ENCODE peak calls at places on chromosome 19, in nine cellular contexts. One of them, this sample, is unnamed. For H3K36me3, the result is how much of the 10 kb centered on the place peaks cover.

GRCh38 chr19:48895226-48895625 is 3.3 kb downstream of the TULP2 start:
- DNase-seq in heart right ventricle: no peak
- DNase-seq in PC-3: no peak
- DNase-seq in testis: no peak
- DNase-seq in colonic mucosa: no peak
- DNase-seq in OCI-LY7: no peak
- DNase-seq in left lung: no peak
- DNase-seq in HCT116: no peak
- DNase-seq in IMR-90: no peak
- DNase-seq in this sample: no peak

GRCh38 chr19:48965033-48965805 is at the start of gene FTL:
- DNase-seq in heart right ventricle: peak
- DNase-seq in PC-3: peak
- DNase-seq in testis: peak
- DNase-seq in colonic mucosa: peak
- DNase-seq in OCI-LY7: peak
- DNase-seq in left lung: peak
- DNase-seq in HCT116: peak
- DNase-seq in IMR-90: peak
- DNase-seq in this sample: peak

GRCh38 chr19:31271569-31271911 is 77.7 kb downstream of the TSHZ3 start:
- DNase-seq in heart right ventricle: no peak
- DNase-seq in PC-3: no peak
- DNase-seq in testis: no peak
- DNase-seq in colonic mucosa: no peak
- DNase-seq in OCI-LY7: no peak
- DNase-seq in left lung: no peak
- DNase-seq in HCT116: no peak
- DNase-seq in IMR-90: no peak
- DNase-seq in this sample: no peak

GRCh38 chr19:29665826-29666633 is 769 bp downstream of the PLEKHF1 start:
- DNase-seq in heart right ventricle: peak
- DNase-seq in PC-3: peak
- DNase-seq in testis: peak
- DNase-seq in colonic mucosa: peak
- DNase-seq in OCI-LY7: no peak
- DNase-seq in left lung: peak
- DNase-seq in HCT116: no peak
- DNase-seq in IMR-90: peak
- DNase-seq in this sample: peak

GRCh38 chr19:35266904-35267817 is 1.6 kb upstream of the USF2 start:
- DNase-seq in heart right ventricle: peak
- DNase-seq in PC-3: peak
- DNase-seq in testis: peak
- DNase-seq in colonic mucosa: peak
- DNase-seq in OCI-LY7: peak
- DNase-seq in left lung: peak
- DNase-seq in HCT116: no peak
- DNase-seq in IMR-90: peak
- DNase-seq in this sample: peak

GRCh38 chr19:7910321-7911161 is 4.1 kb upstream of the TGFBR3L start:
- DNase-seq in heart right ventricle: no peak
- DNase-seq in PC-3: no peak
- DNase-seq in testis: no peak
- DNase-seq in colonic mucosa: no peak
- DNase-seq in OCI-LY7: no peak
- DNase-seq in left lung: peak
- DNase-seq in HCT116: no peak
- DNase-seq in IMR-90: no peak
- DNase-seq in this sample: no peak

GRCh38 chr19:51320258-51320657 is 8.8 kb downstream of the IGLON5 start:
- DNase-seq in heart right ventricle: no peak
- DNase-seq in PC-3: no peak
- DNase-seq in testis: peak
- DNase-seq in colonic mucosa: no peak
- DNase-seq in OCI-LY7: no peak
- DNase-seq in left lung: peak
- DNase-seq in HCT116: no peak
- DNase-seq in IMR-90: no peak
- DNase-seq in this sample: no peak

GRCh38 chr19:4844348-4845179 is 13.1 kb upstream of the TICAM1 start:
- DNase-seq in heart right ventricle: peak
- DNase-seq in PC-3: no peak
- DNase-seq in testis: no peak
- DNase-seq in colonic mucosa: no peak
- DNase-seq in OCI-LY7: no peak
- DNase-seq in left lung: no peak
- DNase-seq in HCT116: no peak
- DNase-seq in IMR-90: peak
- DNase-seq in this sample: no peak

GRCh38 chr19:35090160-35090794 is 25.3 kb upstream of the FXYD3 start:
- DNase-seq in heart right ventricle: peak
- DNase-seq in PC-3: peak
- DNase-seq in testis: peak
- DNase-seq in colonic mucosa: peak
- DNase-seq in OCI-LY7: peak
- DNase-seq in left lung: peak
- DNase-seq in HCT116: peak
- DNase-seq in IMR-90: peak
- DNase-seq in this sample: no peak

GRCh38 chr19:42386974-42387707 is 3.0 kb downstream of the CNFN start:
- DNase-seq in heart right ventricle: peak
- DNase-seq in PC-3: peak
- DNase-seq in testis: peak
- DNase-seq in colonic mucosa: peak
- DNase-seq in OCI-LY7: peak
- DNase-seq in left lung: peak
- DNase-seq in HCT116: peak
- DNase-seq in IMR-90: peak
- DNase-seq in this sample: peak

GRCh38 chr19:6730153-6730804 is 7.1 kb downstream of the GPR108 start:
- DNase-seq in heart right ventricle: no peak
- DNase-seq in PC-3: no peak
- DNase-seq in testis: peak
- DNase-seq in colonic mucosa: peak
- DNase-seq in OCI-LY7: peak
- DNase-seq in left lung: peak
- DNase-seq in HCT116: no peak
- DNase-seq in IMR-90: no peak
- DNase-seq in this sample: no peak

GRCh38 chr19:35885225-35885624 is 15.1 kb downstream of the NFKBID start:
- DNase-seq in heart right ventricle: no peak
- DNase-seq in PC-3: no peak
- DNase-seq in testis: no peak
- DNase-seq in colonic mucosa: no peak
- DNase-seq in OCI-LY7: no peak
- DNase-seq in left lung: no peak
- DNase-seq in HCT116: no peak
- DNase-seq in IMR-90: no peak
- DNase-seq in this sample: no peak

GRCh38 chr19:21698215-21698614 is 69.2 kb downstream of the ZNF100 start:
- DNase-seq in heart right ventricle: no peak
- DNase-seq in PC-3: peak
- DNase-seq in testis: no peak
- DNase-seq in colonic mucosa: peak
- DNase-seq in OCI-LY7: peak
- DNase-seq in left lung: no peak
- DNase-seq in HCT116: no peak
- DNase-seq in IMR-90: peak
- DNase-seq in this sample: no peak

GRCh38 chr19:54355675-54356074 is 9.1 kb downstream of the LAIR1 start:
- DNase-seq in heart right ventricle: no peak
- DNase-seq in PC-3: no peak
- DNase-seq in testis: no peak
- DNase-seq in colonic mucosa: no peak
- DNase-seq in OCI-LY7: no peak
- DNase-seq in left lung: no peak
- DNase-seq in HCT116: no peak
- DNase-seq in IMR-90: no peak
- DNase-seq in this sample: no peak

GRCh38 chr19:2014081-2014693 is 1.3 kb downstream of the BTBD2 start:
- DNase-seq in heart right ventricle: no peak
- DNase-seq in PC-3: no peak
- DNase-seq in testis: no peak
- DNase-seq in colonic mucosa: no peak
- DNase-seq in OCI-LY7: no peak
- DNase-seq in left lung: no peak
- DNase-seq in HCT116: no peak
- DNase-seq in IMR-90: no peak
- DNase-seq in this sample: no peak

GRCh38 chr19:20558571-20558970 is 7.0 kb downstream of the ZNF737 start:
- DNase-seq in heart right ventricle: no peak
- DNase-seq in PC-3: no peak
- DNase-seq in testis: no peak
- DNase-seq in colonic mucosa: no peak
- DNase-seq in OCI-LY7: no peak
- DNase-seq in left lung: no peak
- DNase-seq in HCT116: no peak
- DNase-seq in IMR-90: no peak
- DNase-seq in this sample: no peak

GRCh38 chr19:49758292-49758691 is 4.8 kb downstream of the TSKS start:
- DNase-seq in heart right ventricle: no peak
- DNase-seq in PC-3: peak
- DNase-seq in testis: peak
- DNase-seq in colonic mucosa: no peak
- DNase-seq in OCI-LY7: no peak
- DNase-seq in left lung: no peak
- DNase-seq in HCT116: no peak
- DNase-seq in IMR-90: peak
- DNase-seq in this sample: no peak

GRCh38 chr19:23101241-23101640 is 15.6 kb upstream of the ZNF730 start:
- DNase-seq in heart right ventricle: no peak
- DNase-seq in PC-3: peak
- DNase-seq in testis: no peak
- DNase-seq in colonic mucosa: no peak
- DNase-seq in OCI-LY7: no peak
- DNase-seq in left lung: no peak
- DNase-seq in HCT116: no peak
- DNase-seq in IMR-90: no peak
- DNase-seq in this sample: no peak

GRCh38 chr19:31223805-31224534 is 125.3 kb downstream of the TSHZ3 start:
- DNase-seq in heart right ventricle: no peak
- DNase-seq in PC-3: no peak
- DNase-seq in testis: no peak
- DNase-seq in colonic mucosa: no peak
- DNase-seq in OCI-LY7: no peak
- DNase-seq in left lung: no peak
- DNase-seq in HCT116: no peak
- DNase-seq in IMR-90: peak
- DNase-seq in this sample: no peak

GRCh38 chr19:16062789-16063188 is 13.5 kb upstream of the TPM4 start:
- DNase-seq in heart right ventricle: peak
- DNase-seq in PC-3: peak
- DNase-seq in testis: peak
- DNase-seq in colonic mucosa: peak
- DNase-seq in OCI-LY7: peak
- DNase-seq in left lung: no peak
- DNase-seq in HCT116: no peak
- DNase-seq in IMR-90: no peak
- DNase-seq in this sample: peak

GRCh38 chr19:47239152-47239551 is 8.2 kb upstream of the BBC3 start:
- DNase-seq in heart right ventricle: no peak
- DNase-seq in PC-3: no peak
- DNase-seq in testis: no peak
- DNase-seq in colonic mucosa: no peak
- DNase-seq in OCI-LY7: peak
- DNase-seq in left lung: no peak
- DNase-seq in HCT116: no peak
- DNase-seq in IMR-90: no peak
- DNase-seq in this sample: no peak
- H3K4me3 ChIP-seq in heart right ventricle: peak
- H3K4me3 ChIP-seq in PC-3: no peak
- H3K4me3 ChIP-seq in testis: peak
- H3K4me3 ChIP-seq in colonic mucosa: peak
- H3K4me3 ChIP-seq in OCI-LY7: no peak
- H3K4me3 ChIP-seq in left lung: no peak
- H3K4me3 ChIP-seq in HCT116: no peak
- H3K4me3 ChIP-seq in IMR-90: peak
- H3K4me3 ChIP-seq in this sample: no peak

GRCh38 chr19:56837892-56838679 is 2.4 kb downstream of the PEG3 start:
- DNase-seq in heart right ventricle: peak
- DNase-seq in PC-3: peak
- DNase-seq in testis: peak
- DNase-seq in colonic mucosa: peak
- DNase-seq in OCI-LY7: no peak
- DNase-seq in left lung: peak
- DNase-seq in HCT116: no peak
- DNase-seq in IMR-90: no peak
- DNase-seq in this sample: no peak
- TF ChIP-seq CTCF in heart right ventricle: peak
- TF ChIP-seq CTCF in PC-3: peak
- TF ChIP-seq CTCF in testis: peak
- TF ChIP-seq CTCF in colonic mucosa: no peak
- TF ChIP-seq CTCF in OCI-LY7: no peak
- TF ChIP-seq CTCF in left lung: peak
- TF ChIP-seq CTCF in HCT116: no peak
- TF ChIP-seq CTCF in IMR-90: no peak
- TF ChIP-seq CTCF in this sample: no peak

GRCh38 chr19:3545669-3546034 is 6.7 kb downstream of the TEKTIP1 start:
- DNase-seq in heart right ventricle: no peak
- DNase-seq in PC-3: no peak
- DNase-seq in testis: no peak
- DNase-seq in colonic mucosa: no peak
- DNase-seq in OCI-LY7: no peak
- DNase-seq in left lung: no peak
- DNase-seq in HCT116: no peak
- DNase-seq in IMR-90: no peak
- DNase-seq in this sample: no peak
- H3K36me3 ChIP-seq in heart right ventricle: under half
- H3K36me3 ChIP-seq in PC-3: under half
- H3K36me3 ChIP-seq in testis: under half
- H3K36me3 ChIP-seq in colonic mucosa: under half
- H3K36me3 ChIP-seq in OCI-LY7: under half
- H3K36me3 ChIP-seq in left lung: half or more
- H3K36me3 ChIP-seq in HCT116: under half
- H3K36me3 ChIP-seq in IMR-90: under half
- H3K36me3 ChIP-seq in this sample: under half

DNA sequence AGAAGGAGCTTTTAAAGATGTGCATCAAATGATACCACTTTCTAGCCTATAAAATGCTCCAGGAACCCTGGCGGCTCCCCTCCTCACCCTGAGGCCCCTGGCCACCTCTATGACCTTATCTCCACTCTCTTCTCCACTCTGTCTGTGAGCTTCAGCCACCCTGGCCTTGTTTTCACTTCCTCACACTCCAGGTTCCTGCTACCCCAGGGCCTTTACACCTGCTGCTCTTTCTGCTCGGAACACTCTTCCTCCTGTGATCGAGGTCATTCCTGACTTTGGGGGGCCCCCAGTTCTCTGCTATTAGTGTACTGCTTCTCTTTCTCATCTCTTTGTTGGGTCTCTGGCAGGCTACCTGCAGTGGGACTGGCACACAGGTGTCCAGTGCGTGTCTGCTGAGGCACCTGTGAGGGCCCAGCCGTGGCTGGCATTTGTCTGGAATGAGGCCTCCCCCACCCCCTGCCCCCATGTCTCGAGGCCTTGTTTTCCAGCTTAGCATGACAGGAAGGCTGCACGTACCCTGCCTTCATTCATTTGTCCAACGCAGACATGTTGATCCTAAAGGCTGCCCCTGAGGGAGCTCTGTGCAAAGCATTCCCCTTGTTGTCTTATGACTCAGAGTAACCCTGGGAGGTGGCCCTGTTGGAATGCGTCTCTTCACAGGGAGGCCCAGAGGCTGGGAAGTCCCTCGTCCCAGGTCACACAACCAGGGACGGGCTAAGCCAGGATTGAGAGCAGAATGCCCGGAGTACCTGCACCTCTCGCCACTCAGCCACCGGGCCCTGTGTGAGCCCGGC is 2.3 kb downstream of the DDA1 start:
- DNase-seq in heart right ventricle: no peak
- DNase-seq in PC-3: peak
- DNase-seq in testis: no peak
- DNase-seq in colonic mucosa: no peak
- DNase-seq in OCI-LY7: no peak
- DNase-seq in left lung: no peak
- DNase-seq in HCT116: no peak
- DNase-seq in IMR-90: peak
- DNase-seq in this sample: no peak
- H3K4me3 ChIP-seq in heart right ventricle: no peak
- H3K4me3 ChIP-seq in PC-3: peak
- H3K4me3 ChIP-seq in testis: no peak
- H3K4me3 ChIP-seq in colonic mucosa: no peak
- H3K4me3 ChIP-seq in OCI-LY7: no peak
- H3K4me3 ChIP-seq in left lung: no peak
- H3K4me3 ChIP-seq in HCT116: peak
- H3K4me3 ChIP-seq in IMR-90: no peak
- H3K4me3 ChIP-seq in this sample: no peak